ENCODE peak calls at places on chromosome 20, in eight cellular contexts. J, L, W, Z, D, T, H and G are unnamed samples.
A peak's percentile ranks its signal among the peaks of the same experiment; 100 is the strongest.

GRCh38 chr20:59134182-59134581 is 29.4 kb upstream of the ZNF831 start:
- DNase-seq in L (no peak), D (no peak), W (no peak), T (no peak), J (no peak), Z (no peak), H (no peak), G (no peak)

GRCh38 chr20:51487076-51487475 is 55.4 kb downstream of the NFATC2 start:
- DNase-seq in W (no peak), J (no peak), T (no peak), H (peak; percentile 17), L (no peak), Z (no peak), D (no peak), G (no peak)

GRCh38 chr20:34095825-34096224 is 16.2 kb downstream of the EIF2S2 start:
- DNase-seq in J (no peak), L (no peak), W (no peak), T (no peak), Z (no peak), H (no peak), D (no peak), G (no peak)

GRCh38 chr20:10696650-10697049 is 22.9 kb upstream of the JAG1 start:
- DNase-seq in H (no peak), D (peak; percentile 23), W (peak; percentile 39), L (no peak), J (no peak), Z (no peak), T (no peak), G (peak; percentile 62)

GRCh38 chr20:34736106-34736505 is 32.0 kb downstream of the TP53INP2 start:
- DNase-seq in J (no peak), D (no peak), W (no peak), Z (no peak), L (no peak), T (no peak), H (peak; percentile 38), G (no peak)

GRCh38 chr20:41366546-41367392 is at the start of gene EMILIN3:
- DNase-seq in D (no peak), Z (no peak), T (no peak), J (no peak), H (no peak), W (no peak), L (no peak), G (no peak)

GRCh38 chr20:47276856-47277541 is 79.5 kb downstream of the ZMYND8 start:
- DNase-seq in W (no peak), D (no peak), Z (peak; percentile 55), J (no peak), L (peak; percentile 76), T (no peak), H (peak; percentile 54), G (no peak)

GRCh38 chr20:49661560-49662329 is 51.9 kb downstream of the B4GALT5 start:
- DNase-seq in W (no peak), H (no peak), J (no peak), Z (no peak), L (no peak), T (no peak), D (no peak), G (peak; percentile 77)

GRCh38 chr20:18066421-18067333 is 9.0 kb upstream of the OVOL2 start:
- DNase-seq in L (no peak), W (no peak), Z (no peak), J (no peak), T (no peak), H (no peak), D (no peak), G (no peak)

GRCh38 chr20:8489094-8489883 is 357.2 kb downstream of the PLCB1 start:
- DNase-seq in H (peak; percentile 46), W (no peak), J (no peak), T (no peak), Z (no peak), L (no peak), D (no peak), G (no peak)

GRCh38 chr20:62481441-62482135 is 5.8 kb upstream of the GATA5 start:
- DNase-seq in H (no peak), Z (no peak), J (no peak), D (no peak), T (no peak), L (no peak), W (no peak), G (no peak)

GRCh38 chr20:8635837-8636236 is 433.1 kb upstream of the PLCB4 start:
- DNase-seq in T (no peak), H (no peak), W (no peak), D (no peak), L (no peak), J (no peak), Z (no peak), G (no peak)

GRCh38 chr20:47493954-47494293 is 7.8 kb upstream of the NCOA3 start:
- DNase-seq in L (no peak), W (no peak), Z (no peak), T (no peak), J (no peak), D (no peak), H (no peak), G (peak; percentile 19)

GRCh38 chr20:5058873-5059272 is 57.6 kb upstream of the SLC23A2 start:
- DNase-seq in J (no peak), L (no peak), T (no peak), W (no peak), Z (no peak), H (no peak), D (no peak), G (no peak)

GRCh38 chr20:63701329-63702035 is 5.0 kb downstream of the TNFRSF6B start:
- DNase-seq in D (no peak), Z (no peak), L (peak; percentile 64), T (no peak), H (peak; percentile 43), J (no peak), W (peak; percentile 77), G (no peak)

GRCh38 chr20:56826971-56827645 is 198.0 kb downstream of the TFAP2C start:
- DNase-seq in L (peak; percentile 83), D (no peak), H (no peak), T (no peak), J (no peak), W (no peak), Z (no peak), G (no peak)

GRCh38 chr20:7790189-7790588 is 150.1 kb downstream of the HAO1 start:
- DNase-seq in L (no peak), H (no peak), Z (no peak), W (no peak), T (no peak), D (no peak), J (no peak), G (no peak)

GRCh38 chr20:9889270-9889981 is 50.5 kb upstream of the PAK5 start:
- DNase-seq in Z (no peak), W (no peak), J (peak; percentile 5), T (no peak), D (peak; percentile 8), H (no peak), L (no peak), G (peak; percentile 44)

GRCh38 chr20:57605045-57605444 is 15.2 kb downstream of the ZBP1 start:
- DNase-seq in L (no peak), T (no peak), W (no peak), J (no peak), Z (no peak), H (no peak), D (no peak), G (no peak)

GRCh38 chr20:31496761-31497295 is 17.4 kb upstream of the HM13 start:
- DNase-seq in W (no peak), D (no peak), Z (peak; percentile 68), L (peak; percentile 86), T (no peak), H (peak; percentile 79), J (no peak), G (no peak)
- H3K4me3 ChIP-seq in W (no peak overlapping the region), D (no peak overlapping the region), Z (no peak overlapping the region), L (no peak overlapping the region), T (no peak overlapping the region), H (no peak overlapping the region), J (no peak overlapping the region), G (no peak overlapping the region)

DNA sequence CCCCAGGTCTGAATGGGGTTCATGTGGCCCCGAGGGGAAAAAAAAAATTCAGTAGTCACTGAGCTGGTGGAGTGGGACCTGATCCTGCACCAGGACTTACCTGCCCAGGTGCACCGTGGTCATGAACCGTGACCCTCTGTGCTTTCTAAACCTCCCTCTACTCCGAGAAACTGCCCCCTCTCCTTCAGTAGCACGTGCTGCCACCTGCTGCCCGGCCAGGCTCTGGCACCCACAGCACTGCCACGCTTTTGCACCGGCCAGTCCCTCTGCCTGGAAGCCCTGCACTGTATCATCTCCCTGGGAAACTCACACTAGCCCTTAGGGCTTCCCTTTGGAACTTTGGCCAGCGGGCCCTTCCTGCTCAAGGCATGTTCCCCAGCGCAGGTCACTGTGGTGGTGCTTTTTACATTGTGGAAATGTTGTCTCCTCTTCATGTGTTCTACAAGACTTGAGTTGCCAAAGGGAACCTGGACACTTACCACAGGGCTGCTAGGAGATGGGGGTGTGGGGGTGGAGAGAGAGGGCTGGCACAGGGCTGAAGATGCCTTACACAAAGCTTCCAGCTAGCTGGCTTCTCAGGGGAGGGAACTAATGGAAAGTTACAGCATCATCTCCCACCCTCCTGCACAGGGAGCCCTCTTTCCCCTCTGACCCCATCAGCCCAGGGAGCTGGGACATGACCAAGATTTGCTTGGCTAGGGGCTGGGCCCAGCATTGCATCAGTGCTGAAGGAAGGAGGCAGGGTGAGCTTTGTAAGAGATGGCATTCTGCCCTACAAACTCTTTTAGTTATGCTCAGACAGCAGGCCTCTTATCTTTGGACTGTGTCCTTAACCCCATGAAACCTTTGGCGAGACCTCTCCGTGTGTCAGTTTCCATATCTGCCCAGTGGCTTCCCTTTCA is 2.5 kb upstream of the PTPRT start:
- DNase-seq in T (no peak), H (no peak), W (peak; percentile 71), L (no peak), Z (no peak), D (peak; percentile 16), J (no peak), G (peak; percentile 15)
- TF ChIP-seq CTCF in T (peak; percentile 64), H (peak; percentile 21), W (peak; percentile 38), L (no peak), Z (no peak), D (peak; percentile 68), J (peak; percentile 66), G (peak; percentile 57)

GRCh38 chr20:32973077-32973717 is 31.0 kb downstream of the SUN5 start:
- DNase-seq in D (peak; percentile 2), L (no peak), H (no peak), W (no peak), J (no peak), Z (no peak), T (no peak), G (no peak)

GRCh38 chr20:32970115-32970972 is 33.9 kb downstream of the SUN5 start:
- DNase-seq in W (peak; percentile 34), H (no peak), T (no peak), J (no peak), D (no peak), Z (no peak), L (peak; percentile 57), G (no peak)

GRCh38 chr20:32971703-32972161 is 32.5 kb downstream of the SUN5 start:
- DNase-seq in T (no peak), D (peak; percentile 80), W (no peak), J (no peak), H (no peak), L (peak; percentile 7), Z (no peak), G (peak; percentile 47)

GRCh38 chr20:32970973-32971300 is 33.3 kb downstream of the SUN5 start:
- DNase-seq in W (no peak), T (no peak), D (peak; percentile 53), Z (no peak), L (peak; percentile 37), J (no peak), H (no peak), G (no peak)

GRCh38 chr20:32972181-32973076 is 31.8 kb downstream of the SUN5 start:
- DNase-seq in D (peak; percentile 96), W (peak; percentile 28), H (no peak), Z (no peak), J (peak; percentile 86), L (peak; percentile 60), T (no peak), G (peak; percentile 95)
- H3K4me3 ChIP-seq in D (no peak overlapping the region), W (no peak overlapping the region), H (no peak overlapping the region), Z (no peak overlapping the region), J (no peak overlapping the region), L (no peak overlapping the region), T (no peak overlapping the region), G (peak overlapping the region; percentile 27)

GRCh38 chr20:38986663-38987062 is 24.5 kb downstream of the DHX35 start:
- DNase-seq in H (no peak), Z (no peak), T (no peak), W (no peak), J (no peak), L (no peak), D (no peak), G (peak; percentile 82)
- TF ChIP-seq CTCF in H (no peak), Z (no peak), T (no peak), W (no peak), J (peak; percentile 9), L (no peak), D (no peak), G (peak; percentile 11)